ENCODE peak calls at places on chromosomes 12 and 14, in six cellular contexts. N, H, V, C, L and T are unnamed samples.

GRCh38 chr12:95600567-95600966 is 49.3 kb upstream of the USP44 start:
- DNase-seq in N (no peak), H (no peak), V (no peak), C (peak), L (no peak), T (no peak)

GRCh38 chr12:52873832-52874572 is 25.2 kb upstream of the KRT78 start:
- DNase-seq in N (peak), H (peak), V (peak), C (peak), L (peak), T (peak)

GRCh38 chr12:6201199-6201608 is 1.0 kb downstream of the CD9 start:
- DNase-seq in N (no peak), H (no peak), V (no peak), C (peak), L (no peak), T (peak)

GRCh38 chr12:92070054-92070863 is 75.4 kb downstream of the BTG1 start:
- DNase-seq in N (no peak), H (no peak), V (no peak), C (no peak), L (no peak), T (peak)

GRCh38 chr14:89841855-89842254 is 112.7 kb downstream of the EFCAB11 start:
- DNase-seq in N (no peak), H (no peak), V (no peak), C (no peak), L (no peak), T (peak)

GRCh38 chr14:87877877-87878276 is 115.1 kb downstream of the GALC start:
- DNase-seq in N (no peak), H (no peak), V (no peak), C (no peak), L (no peak), T (no peak)

GRCh38 chr14:42736408-42736807 is 1129.7 kb downstream of the LRFN5 start:
- DNase-seq in N (no peak), H (no peak), V (no peak), C (no peak), L (no peak), T (no peak)

GRCh38 chr12:46468159-46468558 is 95.6 kb upstream of the SLC38A2 start:
- DNase-seq in N (no peak), H (no peak), V (no peak), C (no peak), L (no peak), T (peak)

GRCh38 chr12:64946132-64946829 is 121.8 kb downstream of the TBC1D30 start:
- DNase-seq in N (peak), H (no peak), V (no peak), C (no peak), L (no peak), T (peak)

GRCh38 chr12:104929368-104929767 is 28.7 kb downstream of the SLC41A2 start:
- DNase-seq in N (no peak), H (no peak), V (no peak), C (no peak), L (no peak), T (no peak)

GRCh38 chr12:87690236-87690810 is 338.9 kb downstream of the C12orf50 start:
- DNase-seq in N (no peak), H (no peak), V (no peak), C (no peak), L (no peak), T (no peak)

GRCh38 chr12:14810953-14811483 is 3.0 kb downstream of the SMCO3 start:
- DNase-seq in N (no peak), H (no peak), V (no peak), C (peak), L (no peak), T (peak)

GRCh38 chr12:4269279-4269991 is 4.1 kb upstream of the CCND2 start:
- DNase-seq in N (peak), H (peak), V (peak), C (peak), L (peak), T (peak)

GRCh38 chr12:109572506-109572845 is 828 bp downstream of the MMAB start:
- DNase-seq in N (no peak), H (no peak), V (no peak), C (no peak), L (no peak), T (no peak)

GRCh38 chr12:98372340-98373018 is 142.9 kb upstream of the TMPO start:
- DNase-seq in N (no peak), H (no peak), V (no peak), C (peak), L (no peak), T (no peak)

GRCh38 chr14:54772451-54772881 is 130.2 kb downstream of the GCH1 start:
- DNase-seq in N (no peak), H (no peak), V (no peak), C (no peak), L (no peak), T (no peak)

GRCh38 chr12:102249073-102249854 is 51.6 kb upstream of the PMCH start:
- DNase-seq in N (no peak), H (no peak), V (no peak), C (peak), L (no peak), T (peak)

GRCh38 chr14:31127690-31128089 is 79.9 kb downstream of the HECTD1 start:
- DNase-seq in N (no peak), H (no peak), V (no peak), C (no peak), L (no peak), T (peak)

GRCh38 chr14:92515510-92516343 is 2.1 kb downstream of the RIN3 start:
- DNase-seq in N (no peak), H (no peak), V (no peak), C (no peak), L (no peak), T (no peak)

GRCh38 chr12:8953773-8954402 is 4.4 kb upstream of the M6PR start:
- DNase-seq in N (no peak), H (no peak), V (peak), C (no peak), L (no peak), T (no peak)

GRCh38 chr12:89454080-89454848 is 70.3 kb downstream of the GALNT4 start:
- DNase-seq in N (no peak), H (no peak), V (no peak), C (no peak), L (no peak), T (no peak)

GRCh38 chr14:32252030-32252670 is 49.1 kb upstream of the RNU6-8 start:
- DNase-seq in N (peak), H (peak), V (peak), C (peak), L (no peak), T (peak)